ENCODE peak calls at places on chromosome 4, in six cellular contexts. H, O, C, G, B and X are unnamed samples. For H3K9me3, the result is how much of the 10 kb centered on the place peaks cover.

GRCh38 chr4:38125816-38126215 is 165.6 kb downstream of the PTTG2 start:
- DNase-seq in H (no peak), B (no peak), C (no peak), O (no peak), G (no peak), X (no peak)

GRCh38 chr4:62930884-62931283 is 1478.4 kb downstream of the TECRL start:
- DNase-seq in H (no peak), O (no peak), B (no peak), C (no peak), G (no peak), X (no peak)

GRCh38 chr4:188147176-188147575 is 7.9 kb downstream of the TRIML1 start:
- DNase-seq in H (no peak), G (no peak), B (no peak), C (no peak), O (no peak), X (no peak)

GRCh38 chr4:148782284-148782683 is 340.1 kb upstream of the NR3C2 start:
- DNase-seq in C (no peak), B (no peak), G (no peak), H (peak), O (no peak), X (peak)

GRCh38 chr4:145731026-145731425 is 51.1 kb downstream of the C4orf51 start:
- DNase-seq in B (peak), H (no peak), G (no peak), O (no peak), C (no peak), X (no peak)

GRCh38 chr4:10283761-10284160 is 167.2 kb upstream of the WDR1 start:
- DNase-seq in O (no peak), H (no peak), C (no peak), B (no peak), G (no peak), X (no peak)

GRCh38 chr4:153520871-153521329 is 54.7 kb downstream of the TMEM131L start:
- DNase-seq in H (no peak), B (no peak), G (peak), O (peak), C (no peak), X (no peak)

GRCh38 chr4:173436149-173436579 is 37.2 kb upstream of the SCRG1 start:
- DNase-seq in G (no peak), C (no peak), B (no peak), H (no peak), O (no peak), X (no peak)

GRCh38 chr4:168631241-168632151 is 134.6 kb downstream of the PALLD start:
- DNase-seq in O (no peak), G (no peak), H (peak), C (no peak), B (no peak), X (peak)

GRCh38 chr4:174119818-174120217 is 163.6 kb downstream of the FBXO8 start:
- DNase-seq in H (no peak), B (no peak), G (no peak), C (no peak), O (no peak), X (no peak)

GRCh38 chr4:119692001-119692400 is 63.4 kb upstream of the PDE5A start:
- DNase-seq in C (no peak), B (no peak), G (no peak), H (no peak), O (no peak), X (no peak)

GRCh38 chr4:100516225-100516624 is 1.6 kb downstream of the EMCN start:
- DNase-seq in G (no peak), B (no peak), H (no peak), O (no peak), C (no peak), X (no peak)

GRCh38 chr4:145609494-145610427 is 9.4 kb upstream of the MMAA start:
- DNase-seq in B (peak), G (peak), O (peak), C (peak), H (no peak), X (peak)

GRCh38 chr4:64940698-64941097 is 531.4 kb upstream of the TECRL start:
- DNase-seq in G (no peak), C (no peak), O (no peak), H (no peak), B (no peak), X (no peak)

GRCh38 chr4:2673157-2673556 is 83.0 kb downstream of the TNIP2 start:
- DNase-seq in C (no peak), B (peak), O (peak), H (no peak), G (no peak), X (peak)
- H3K9ac ChIP-seq in C (no peak), B (no peak), O (no peak), H (no peak), G (no peak), X (no peak)

GRCh38 chr4:7087036-7087435 is 19.2 kb upstream of the GRPEL1 start:
- DNase-seq in C (no peak), O (no peak), G (no peak), H (no peak), B (no peak), X (no peak)

GRCh38 chr4:7094931-7095330 is 27.1 kb upstream of the GRPEL1 start:
- DNase-seq in B (no peak), G (no peak), H (no peak), O (no peak), C (no peak), X (no peak)

GRCh38 chr4:7083597-7084563 is 16.0 kb upstream of the GRPEL1 start:
- DNase-seq in G (no peak), B (no peak), H (no peak), O (no peak), C (no peak), X (no peak)

GRCh38 chr4:7086384-7086783 is 18.5 kb upstream of the GRPEL1 start:
- DNase-seq in O (no peak), B (no peak), H (no peak), C (no peak), G (no peak), X (no peak)

GRCh38 chr4:7089211-7089964 is 21.5 kb upstream of the GRPEL1 start:
- DNase-seq in G (no peak), H (no peak), B (no peak), C (no peak), O (no peak), X (no peak)
- TF ChIP-seq YY1 in G (no peak), H (no peak), B (no peak), C (no peak), O (no peak), X (no peak)

GRCh38 chr4:158459085-158459820 is 62.4 kb upstream of the RXFP1 start:
- DNase-seq in B (no peak), G (no peak), H (no peak), O (peak), C (no peak), X (no peak)
- H3K9me3 ChIP-seq in B (under half), G (under half), H (under half), O (under half), C (under half), X (under half)

GRCh38 chr4:85967872-85968271 is 392.0 kb downstream of the MAPK10 start:
- DNase-seq in B (no peak), C (no peak), H (no peak), G (no peak), O (no peak), X (no peak)
- H3K9ac ChIP-seq in B (no peak), C (no peak), H (no peak), G (no peak), O (no peak), X (no peak)